ENCODE peak calls at places on chromosomes 7 and 10, in six cellular contexts. E, A, W, C, R and D are unnamed samples.
A peak's percentile ranks its signal among the peaks of the same experiment; 100 is the strongest.

GRCh38 chr10:79285315-79286185 is 61.7 kb upstream of the PPIF start:
- DNase-seq in E (no peak), A (no peak), W (peak; percentile 73), C (peak; percentile 44), R (peak; percentile 63), D (no peak)

GRCh38 chr7:156079156-156079555 is 266.9 kb upstream of the SHH start:
- DNase-seq in E (no peak), A (no peak), W (no peak), C (no peak), R (no peak), D (no peak)

GRCh38 chr10:123994417-123995081 is 98.8 kb downstream of the CHST15 start:
- DNase-seq in E (peak; percentile 90), A (peak; percentile 90), W (peak; percentile 86), C (peak; percentile 76), R (peak; percentile 90), D (peak; percentile 78)

GRCh38 chr7:126185959-126186580 is 1066.7 kb downstream of the GRM8 start:
- DNase-seq in E (no peak), A (no peak), W (no peak), C (no peak), R (no peak), D (no peak)

GRCh38 chr10:3484306-3485187 is 300.5 kb downstream of the KLF6 start:
- DNase-seq in E (no peak), A (no peak), W (no peak), C (peak; percentile 59), R (no peak), D (no peak)

GRCh38 chr10:48442090-48442808 is 135.8 kb downstream of the MAPK8 start:
- DNase-seq in E (no peak), A (no peak), W (no peak), C (no peak), R (no peak), D (no peak)

GRCh38 chr7:7183833-7184463 is 1.6 kb downstream of the C1GALT1 start:
- DNase-seq in E (no peak), A (no peak), W (no peak), C (peak; percentile 27), R (no peak), D (no peak)

GRCh38 chr7:155062431-155062830 is 7.7 kb upstream of the HTR5A start:
- DNase-seq in E (no peak), A (no peak), W (no peak), C (no peak), R (no peak), D (no peak)

GRCh38 chr7:91660734-91661355 is 219.7 kb downstream of the MTERF1 start:
- DNase-seq in E (no peak), A (no peak), W (no peak), C (no peak), R (no peak), D (no peak)

GRCh38 chr7:81210092-81211064 is 291.5 kb upstream of the SEMA3C start:
- DNase-seq in E (no peak), A (no peak), W (no peak), C (no peak), R (no peak), D (no peak)

GRCh38 chr10:75417522-75417927 is 13.9 kb upstream of the LRMDA start:
- DNase-seq in E (no peak), A (no peak), W (no peak), C (no peak), R (no peak), D (no peak)

GRCh38 chr10:24483701-24484100 is 240.0 kb downstream of the ARHGAP21 start:
- DNase-seq in E (peak; percentile 86), A (peak; percentile 81), W (no peak), C (peak; percentile 84), R (no peak), D (no peak)

DNA sequence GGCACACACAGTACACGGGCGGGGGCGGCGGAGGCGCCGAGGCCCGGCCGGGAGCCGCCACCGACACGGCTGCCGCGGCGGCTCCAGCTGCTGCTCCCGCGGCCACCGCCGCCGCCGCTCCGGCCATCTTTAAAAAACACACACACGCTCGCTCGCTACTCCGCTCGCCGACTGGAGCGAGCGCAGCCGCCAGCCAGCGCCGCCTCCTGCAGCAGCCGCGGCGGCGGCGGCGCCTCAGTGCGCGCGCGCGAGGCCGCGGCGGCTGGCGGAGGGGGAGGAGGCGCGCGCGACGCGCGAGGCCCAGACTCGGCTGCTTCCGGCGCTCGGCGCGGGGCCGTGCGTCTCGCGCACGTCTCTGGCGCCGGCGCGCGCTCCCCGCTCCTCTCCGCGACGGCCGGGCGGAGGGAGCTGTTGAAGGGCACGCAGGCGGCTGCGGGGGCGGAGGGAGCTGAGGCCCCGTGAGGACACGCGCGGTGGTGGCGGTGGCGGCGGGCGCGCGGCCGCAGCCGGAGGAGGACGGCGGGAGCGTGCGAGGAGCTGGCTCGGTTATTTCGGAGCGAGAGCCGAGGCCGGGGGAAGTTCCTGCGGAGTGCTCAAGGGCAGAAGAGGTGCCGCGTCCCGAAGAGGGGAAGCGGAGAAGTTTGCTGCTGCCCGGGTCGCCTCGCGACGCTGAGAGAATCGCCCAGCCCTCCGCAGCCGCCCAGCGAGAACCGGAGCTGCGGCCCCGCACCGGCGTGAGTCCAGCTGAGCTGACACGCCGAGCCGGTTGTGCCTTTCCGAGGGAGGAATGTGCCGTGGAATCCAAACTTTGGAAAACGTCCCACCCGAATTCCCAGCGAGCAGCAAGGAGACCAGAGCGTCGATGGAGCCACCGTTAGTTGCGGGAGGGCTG is at the start of gene KDM7A:
- DNase-seq in E (peak; percentile 84), A (peak; percentile 90), W (peak; percentile 78), C (peak; percentile 96), R (peak; percentile 77), D (peak; percentile 84)
- TF ChIP-seq POLR2A in E (peak; percentile 53), A (peak; percentile 77), W (peak; percentile 19), C (peak; percentile 67), R (no peak), D (peak; percentile 84)

GRCh38 chr7:134926396-134926795 is 59.9 kb upstream of the AGBL3 start:
- DNase-seq in E (no peak), A (no peak), W (no peak), C (no peak), R (no peak), D (no peak)
- TF ChIP-seq POLR2A in E (no peak), A (no peak), W (no peak), C (no peak), R (no peak), D (no peak)

GRCh38 chr10:92757066-92757716 is 67.4 kb downstream of the HHEX start:
- DNase-seq in E (peak; percentile 33), A (peak; percentile 79), W (peak; percentile 42), C (peak; percentile 98), R (peak; percentile 39), D (peak; percentile 80)
- TF ChIP-seq POLR2A in E (no peak), A (no peak), W (no peak), C (peak; percentile 35), R (no peak), D (no peak)

DNA sequence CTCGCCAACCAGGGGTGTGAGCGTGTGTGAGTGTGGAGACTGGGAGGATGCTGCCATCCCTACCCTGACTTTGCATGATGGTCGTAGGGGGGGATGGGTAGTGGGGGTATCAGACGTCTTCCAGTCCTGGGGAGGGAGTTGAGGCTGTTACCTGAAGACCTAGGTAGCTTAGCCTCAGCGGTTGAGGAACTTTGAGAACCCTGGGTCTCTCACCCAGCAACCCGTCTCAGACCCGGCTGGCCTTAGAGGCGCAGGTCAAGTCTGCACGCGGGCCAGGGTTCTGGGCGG is 2.7 kb downstream of the SLC4A2 start:
- DNase-seq in E (no peak), A (no peak), W (no peak), C (no peak), R (no peak), D (no peak)
- TF ChIP-seq POLR2A in E (no peak), A (no peak), W (no peak), C (no peak), R (no peak), D (no peak)

GRCh38 chr10:59362184-59362966 is at the start of gene FAM13C:
- DNase-seq in E (peak; percentile 59), A (peak; percentile 68), W (no peak), C (no peak), R (no peak), D (no peak)
- TF ChIP-seq POLR2A in E (no peak), A (no peak), W (no peak), C (no peak), R (no peak), D (no peak)

DNA sequence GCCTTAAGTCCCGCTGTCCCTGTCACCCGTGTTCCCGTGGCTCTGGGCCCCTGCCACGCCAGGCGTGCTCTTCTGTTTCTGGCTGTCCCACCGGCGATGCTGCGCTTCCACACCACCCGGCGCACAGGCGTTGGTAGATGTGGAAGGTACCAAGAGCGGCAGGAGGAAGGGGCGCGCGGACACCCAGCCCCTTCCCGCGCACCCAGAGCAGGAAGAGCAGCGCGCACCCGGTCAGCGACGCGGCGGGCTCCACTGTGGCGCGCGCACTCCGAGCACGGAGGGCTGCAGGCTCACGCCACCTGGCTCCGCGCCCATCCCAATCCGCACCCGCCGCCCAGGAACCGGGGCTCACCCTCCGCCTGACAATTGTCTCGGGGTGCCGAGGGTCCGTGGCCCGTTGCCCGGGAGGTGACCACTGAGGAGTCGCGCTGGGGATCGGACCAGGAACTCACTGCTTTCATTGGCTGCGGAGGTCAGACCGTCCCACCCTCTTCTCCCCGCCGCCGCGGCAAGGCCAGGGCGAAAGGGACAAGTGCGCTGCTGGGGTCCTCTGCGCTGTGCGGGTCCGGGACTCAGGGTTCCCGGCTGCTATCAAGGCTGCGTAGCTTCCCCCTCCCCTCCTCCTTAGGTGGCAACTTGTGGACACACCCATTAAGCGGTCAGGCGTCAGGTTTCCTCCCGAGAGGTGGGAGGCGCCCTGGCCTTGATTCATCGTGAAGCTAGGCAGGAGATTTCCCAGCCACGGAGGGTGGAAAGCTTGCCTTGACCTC is 121.6 kb upstream of the ZNF92 start:
- DNase-seq in E (peak; percentile 50), A (no peak), W (no peak), C (peak; percentile 70), R (no peak), D (no peak)
- TF ChIP-seq POLR2A in E (peak; percentile 43), A (no peak), W (no peak), C (no peak), R (no peak), D (no peak)

DNA sequence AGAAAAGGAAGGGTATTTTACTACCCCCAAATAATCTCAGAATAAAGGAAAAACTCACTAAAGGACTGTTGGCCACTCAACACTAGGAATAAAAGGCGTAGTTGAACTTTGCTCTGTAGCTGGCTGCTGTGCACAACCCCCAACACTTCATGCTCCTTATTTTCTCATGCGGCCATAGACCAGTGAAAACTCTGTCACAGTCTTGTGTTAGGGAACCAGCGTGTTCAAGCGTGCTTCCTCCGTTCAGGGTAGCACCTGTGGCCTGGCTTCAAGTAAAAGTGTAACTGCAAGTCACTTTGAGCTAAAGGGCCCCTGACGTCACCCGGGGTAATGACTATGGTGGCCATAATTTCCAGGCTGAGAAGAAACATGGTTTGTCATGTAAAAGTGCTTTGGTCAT is 27.0 kb downstream of the BLNK start:
- DNase-seq in E (no peak), A (peak; percentile 74), W (peak; percentile 39), C (no peak), R (peak; percentile 37), D (no peak)
- TF ChIP-seq POLR2A in E (no peak), A (no peak), W (no peak), C (no peak), R (peak; percentile 62), D (no peak)